ENCODE peak calls at places on chromosomes 4 and X, in seven cellular contexts. G is stimulated activated naive CD4-positive, alpha-beta T cell; H is neural crest cell; L is posterior vena cava; T is posterior cingulate gyrus; O is activated CD4-positive, alpha-beta T cell treated with anti-CD3 and anti-CD28 coated beads for 1 hour; S is GM10248. E is an unnamed sample.

GRCh38 chrX:77561372-77561771 is 114.2 kb downstream of the FGF16 start:
- DNase-seq in G (no peak), H (no peak), L (no peak), T (no peak), O (no peak), S (no peak), E (no peak)

GRCh38 chr4:108619372-108620100 is 840 bp upstream of the RPL34 start:
- DNase-seq in G (peak; percentile 14), H (no peak), L (no peak), T (no peak), O (no peak), S (no peak), E (no peak)

GRCh38 chr4:102789317-102789717 is 28.5 kb upstream of the MANBA start:
- DNase-seq in G (no peak), H (no peak), L (no peak), T (no peak), O (no peak), S (no peak), E (no peak)

GRCh38 chr4:83010111-83010521 is 507 bp downstream of the LIN54 start:
- DNase-seq in G (no peak), H (no peak), L (no peak), T (no peak), O (no peak), S (no peak), E (no peak)

GRCh38 chr4:2913168-2913567 is 50.0 kb downstream of the NOP14 start:
- DNase-seq in G (no peak), H (no peak), L (no peak), T (no peak), O (no peak), S (no peak), E (no peak)

GRCh38 chrX:155632424-155633100 is 19.8 kb upstream of the TMLHE start:
- DNase-seq in G (no peak), H (no peak), L (no peak), T (no peak), O (no peak), S (no peak), E (no peak)

GRCh38 chr4:108700358-108700757 is 50.0 kb downstream of the OSTC start:
- DNase-seq in G (no peak), H (no peak), L (no peak), T (no peak), O (no peak), S (no peak), E (no peak)

GRCh38 chr4:1766336-1767057 is 26.6 kb upstream of the FGFR3 start:
- DNase-seq in G (no peak), H (peak; percentile 52), L (no peak), T (no peak), O (no peak), S (no peak), E (no peak)

GRCh38 chr4:158540125-158540907 is 18.6 kb downstream of the RXFP1 start:
- DNase-seq in G (no peak), H (no peak), L (no peak), T (no peak), O (no peak), S (no peak), E (no peak)

GRCh38 chrX:74535633-74536141 is 78.7 kb downstream of the RLIM start:
- DNase-seq in G (peak; percentile 9), H (peak; percentile 9), L (peak; percentile 90), T (peak; percentile 37), O (peak; percentile 7), S (peak; percentile 48), E (peak; percentile 3)

E was measured in effector CD8-positive, alpha-beta T cell.